ENCODE peak calls at places on chromosomes 12 and 14, in four cellular contexts. R is IMR-90, M is pancreas, I is endothelial cell of umbilical vein. C is an unnamed sample.
A peak's percentile ranks its signal among the peaks of the same experiment; 100 is the strongest.

GRCh38 chr12:115990241-115990640 is 287.3 kb downstream of the MED13L start:
- DNase-seq in R (no peak), M (no peak), I (no peak), C (no peak)

GRCh38 chr14:54665938-54666337 is 99.0 kb downstream of the SAMD4A start:
- DNase-seq in R (no peak), M (no peak), I (no peak), C (no peak)

GRCh38 chr14:72894623-72895378 is 900 bp upstream of the DPF3 start:
- DNase-seq in R (no peak), M (peak; percentile 26), I (peak; percentile 59), C (no peak)

GRCh38 chr14:26870096-26870495 is 272.3 kb upstream of the NOVA1 start:
- DNase-seq in R (no peak), M (no peak), I (no peak), C (no peak)

GRCh38 chr12:46260913-46261476 is 7.8 kb downstream of the SLC38A1 start:
- DNase-seq in R (no peak), M (no peak), I (no peak), C (no peak)

GRCh38 chr12:97751704-97752103 is 289.1 kb downstream of the RMST start:
- DNase-seq in R (no peak), M (no peak), I (no peak), C (no peak)

GRCh38 chr14:52363969-52364368 is 49.9 kb downstream of the PTGER2 start:
- DNase-seq in R (no peak), M (no peak), I (no peak), C (no peak)

GRCh38 chr14:59123526-59123925 is 64.9 kb upstream of the DAAM1 start:
- DNase-seq in R (peak; percentile 32), M (no peak), I (no peak), C (no peak)

GRCh38 chr12:67539946-67540345 is 108.6 kb upstream of the DYRK2 start:
- DNase-seq in R (no peak), M (no peak), I (no peak), C (no peak)

GRCh38 chr12:96416033-96416790 is 16.0 kb upstream of the CDK17 start:
- DNase-seq in R (peak; percentile 95), M (no peak), I (peak; percentile 33), C (no peak)

GRCh38 chr12:1806301-1807106 is 13.9 kb upstream of the LRTM2 start:
- DNase-seq in R (no peak), M (no peak), I (no peak), C (peak; percentile 34)

GRCh38 chr14:30180219-30180618 is 252.6 kb upstream of the PRKD1 start:
- DNase-seq in R (peak; percentile 63), M (no peak), I (no peak), C (no peak)

GRCh38 chr12:63086149-63086915 is 64.7 kb downstream of the AVPR1A start:
- DNase-seq in R (no peak), M (no peak), I (no peak), C (no peak)

GRCh38 chr14:44914849-44915248 is 46.9 kb downstream of the KLHL28 start:
- DNase-seq in R (peak; percentile 12), M (no peak), I (no peak), C (no peak)

GRCh38 chr12:32069071-32069470 is 37.6 kb upstream of the BICD1 start:
- DNase-seq in R (no peak), M (no peak), I (peak; percentile 83), C (no peak)

GRCh38 chr12:98744692-98745091 is 99.6 kb downstream of the APAF1 start:
- DNase-seq in R (no peak), M (no peak), I (no peak), C (no peak)

GRCh38 chr12:50314629-50315312 is 31.5 kb upstream of the LIMA1 start:
- DNase-seq in R (peak; percentile 80), M (no peak), I (peak; percentile 70), C (no peak)

GRCh38 chr14:69064596-69064995 is 85.5 kb upstream of the ACTN1 start:
- DNase-seq in R (no peak), M (no peak), I (no peak), C (no peak)

GRCh38 chr12:8860165-8860961 is 37.9 kb downstream of the A2ML1 start:
- DNase-seq in R (peak; percentile 54), M (peak; percentile 26), I (peak; percentile 59), C (no peak)

GRCh38 chr12:8644345-8645248 is 18.0 kb downstream of the MFAP5 start:
- DNase-seq in R (no peak), M (no peak), I (no peak), C (no peak)

GRCh38 chr12:118981285-118982201 is at the start of gene SRRM4:
- DNase-seq in R (no peak), M (peak; percentile 8), I (no peak), C (peak; percentile 40)

GRCh38 chr12:607541-608001 is 55.7 kb downstream of the NINJ2 start:
- DNase-seq in R (no peak), M (no peak), I (peak; percentile 88), C (no peak)

GRCh38 chr12:26452511-26452910 is 257.1 kb downstream of the SSPN start:
- DNase-seq in R (no peak), M (no peak), I (peak; percentile 64), C (no peak)

GRCh38 chr12:27595231-27595642 is 71.2 kb downstream of the PPFIBP1 start:
- DNase-seq in R (peak; percentile 89), M (peak; percentile 29), I (peak; percentile 69), C (no peak)

GRCh38 chr14:69592923-69593677 is 18.3 kb upstream of the SUSD6 start:
- DNase-seq in R (peak; percentile 69), M (no peak), I (no peak), C (no peak)

GRCh38 chr12:52335598-52336262 is 14.5 kb upstream of the KRT83 start:
- DNase-seq in R (no peak), M (peak; percentile 62), I (no peak), C (no peak)

GRCh38 chr14:76464856-76465255 is 88.9 kb downstream of the ESRRB start:
- DNase-seq in R (no peak), M (no peak), I (no peak), C (no peak)

GRCh38 chr14:102772781-102773570 is 4.3 kb upstream of the TRAF3 start:
- DNase-seq in R (no peak), M (no peak), I (no peak), C (peak; percentile 14)

GRCh38 chr14:83300454-83301064 is 1766.9 kb upstream of the SEL1L start:
- DNase-seq in R (peak; percentile 52), M (no peak), I (peak; percentile 49), C (no peak)

GRCh38 chr12:15910468-15910863 is 666 bp upstream of the DERA start:
- DNase-seq in R (no peak), M (no peak), I (peak; percentile 21), C (no peak)

GRCh38 chr14:56004807-56005579 is 113.2 kb upstream of the PELI2 start:
- DNase-seq in R (peak; percentile 77), M (no peak), I (peak; percentile 8), C (peak; percentile 52)

GRCh38 chr12:108831309-108831991 is 25.9 kb downstream of the SSH1 start:
- DNase-seq in R (no peak), M (no peak), I (no peak), C (peak; percentile 15)

GRCh38 chr12:108832208-108832607 is 25.2 kb downstream of the SSH1 start:
- DNase-seq in R (no peak), M (no peak), I (peak; percentile 22), C (peak; percentile 17)

GRCh38 chr12:108833757-108834472 is 23.5 kb downstream of the SSH1 start:
- DNase-seq in R (peak; percentile 83), M (peak; percentile 32), I (no peak), C (peak; percentile 48)

GRCh38 chr12:108832730-108833354 is 24.5 kb downstream of the SSH1 start:
- DNase-seq in R (peak; percentile 91), M (no peak), I (peak; percentile 72), C (peak; percentile 36)

GRCh38 chr12:108833355-108833733 is 24.0 kb downstream of the SSH1 start:
- DNase-seq in R (peak; percentile 90), M (no peak), I (peak; percentile 81), C (peak; percentile 64)
- H3K4me1 ChIP-seq in R (peaks cover 44% of the 10 kb centered on the region), M (peaks cover 14% of the 10 kb centered on the region), I (peaks cover 67% of the 10 kb centered on the region), C (peaks cover 80% of the 10 kb centered on the region)

DNA sequence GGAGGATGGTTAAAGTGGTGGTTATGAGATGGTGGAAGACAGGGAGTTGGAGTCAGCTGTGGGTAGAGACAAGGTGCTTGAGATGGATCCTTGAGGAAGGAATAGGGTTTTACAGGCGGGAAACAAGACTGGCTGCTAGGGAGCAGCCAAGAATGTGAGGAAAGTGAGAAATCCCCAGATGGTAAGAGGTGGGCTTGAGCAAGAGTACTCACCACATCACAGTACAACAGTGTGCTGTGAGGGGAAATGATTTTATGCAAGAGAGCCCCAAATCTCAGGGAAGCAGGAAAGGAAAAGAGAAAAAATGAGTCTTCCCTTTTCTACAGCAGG is 7.4 kb downstream of the ATN1 start:
- DNase-seq in R (no peak), M (no peak), I (no peak), C (no peak)
- H3K4me1 ChIP-seq in R (peaks cover 9% of the 10 kb centered on the region), M (peaks cover 19% of the 10 kb centered on the region), I (peaks cover 26% of the 10 kb centered on the region), C (peaks cover 76% of the 10 kb centered on the region)

GRCh38 chr12:125399489-125399888 is 334.3 kb downstream of the AACS start:
- DNase-seq in R (no peak), M (no peak), I (no peak), C (no peak)

GRCh38 chr12:125403145-125403789 is 338.0 kb downstream of the AACS start:
- DNase-seq in R (peak; percentile 6), M (no peak), I (peak; percentile 24), C (no peak)

GRCh38 chr12:125406131-125406530 is 340.9 kb downstream of the AACS start:
- DNase-seq in R (no peak), M (no peak), I (no peak), C (no peak)

GRCh38 chr12:125408718-125409117 is 343.5 kb downstream of the AACS start:
- DNase-seq in R (no peak), M (no peak), I (no peak), C (no peak)

DNA sequence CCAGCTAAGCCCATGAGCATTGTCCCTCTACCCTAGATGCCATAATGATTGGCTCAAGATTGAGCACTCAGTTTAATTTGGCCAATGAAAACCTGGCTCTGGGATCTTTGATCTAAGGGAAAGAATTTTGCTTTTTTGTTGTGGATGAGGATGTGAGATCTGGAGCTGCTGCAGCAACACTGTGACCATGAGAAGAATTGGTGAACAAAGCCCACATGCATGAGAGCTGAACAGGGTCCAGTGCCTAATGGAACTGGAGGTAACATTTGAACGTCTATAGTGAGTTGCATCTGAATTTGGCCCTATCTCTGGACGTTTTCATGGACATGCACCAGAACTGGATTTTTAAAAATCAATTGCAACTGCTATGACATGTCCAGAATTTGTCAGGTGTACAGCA is 338.6 kb downstream of the AACS start:
- DNase-seq in R (no peak), M (no peak), I (no peak), C (no peak)
- H3K4me1 ChIP-seq in R (no peaks in the 10 kb centered on the region), M (no peaks in the 10 kb centered on the region), I (no peaks in the 10 kb centered on the region), C (no peaks in the 10 kb centered on the region)

DNA sequence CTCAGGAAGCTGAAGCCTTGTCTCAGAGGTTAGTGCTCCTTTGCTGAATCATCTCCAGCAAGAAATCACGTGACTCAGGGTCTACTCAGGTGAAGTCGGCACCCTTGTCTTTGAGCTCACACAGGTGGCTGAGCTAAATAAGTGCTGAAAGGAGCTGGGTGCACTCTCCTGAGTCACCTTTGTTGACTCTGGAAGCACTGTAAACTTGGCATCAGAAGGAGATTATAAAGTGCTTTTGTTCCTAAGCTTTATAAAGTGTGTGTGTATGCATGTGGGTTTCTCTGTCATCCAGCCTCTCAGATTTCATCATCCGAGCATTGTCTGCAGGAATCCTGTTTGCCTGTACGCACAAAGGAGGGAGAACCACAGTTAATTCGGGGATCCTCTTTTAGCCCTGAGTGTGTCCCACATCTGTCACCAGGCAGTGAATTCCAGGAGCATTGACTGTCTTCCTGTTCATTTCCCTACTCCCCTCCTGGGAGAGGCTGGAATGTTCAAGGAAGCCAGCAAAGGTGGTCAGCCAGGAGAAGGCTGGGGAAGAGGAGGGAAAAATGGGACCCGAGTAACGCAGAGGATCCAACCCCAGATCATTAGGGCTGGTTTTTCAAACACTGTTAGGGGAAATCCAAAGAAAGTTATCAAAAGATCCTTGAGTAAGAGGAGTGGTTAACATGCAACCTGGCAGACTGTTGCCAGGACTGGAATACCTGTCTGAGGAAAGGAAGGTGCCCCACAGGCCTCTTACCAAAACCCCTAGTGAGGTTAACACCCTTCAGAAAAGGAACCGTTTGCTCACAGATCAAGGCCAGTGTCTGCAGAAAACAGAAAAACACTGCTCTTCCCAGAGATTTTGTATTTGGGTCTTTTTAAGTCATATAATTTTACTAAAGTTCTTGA is 157.5 kb upstream of the HIF1A start:
- DNase-seq in R (peak; percentile 90), M (peak; percentile 81), I (peak; percentile 78), C (no peak)
- H3K4me1 ChIP-seq in R (peaks cover 29% of the 10 kb centered on the region), M (peaks cover 63% of the 10 kb centered on the region), I (peaks cover 34% of the 10 kb centered on the region), C (peaks cover 36% of the 10 kb centered on the region)